ENCODE peak calls at places on chromosomes 12 and 14, in five cellular contexts. R is astrocyte, Z is neural progenitor cell, T is GM23248, Y is H1. K is an unnamed sample.
A peak's percentile ranks its signal among the peaks of the same experiment; 100 is the strongest.

GRCh38 chr12:29516431-29516875 is 19.0 kb upstream of the OVCH1 start:
- DNase-seq in Y (no peak), T (peak; percentile 45), Z (no peak), R (peak; percentile 83), K (no peak)

GRCh38 chr12:6919588-6919987 is 5.2 kb downstream of the ENO2 start:
- DNase-seq in Y (no peak), T (no peak), Z (no peak), R (no peak), K (no peak)

GRCh38 chr12:15677207-15677606 is 112.0 kb downstream of the EPS8 start:
- DNase-seq in R (no peak), Y (no peak), Z (peak; percentile 49), T (no peak), K (no peak)

GRCh38 chr14:54509546-54510501 is at the start of gene CGRRF1:
- DNase-seq in Z (peak; percentile 98), R (peak; percentile 96), Y (peak; percentile 96), T (peak; percentile 99), K (peak; percentile 88)

GRCh38 chr14:103931422-103931821 is 3.2 kb downstream of the TDRD9 start:
- DNase-seq in Z (no peak), Y (no peak), T (no peak), R (no peak), K (no peak)

GRCh38 chr12:74689071-74689655 is 151.5 kb downstream of the ATXN7L3B start:
- DNase-seq in Z (peak; percentile 56), T (peak; percentile 65), R (peak; percentile 38), Y (no peak), K (no peak)

GRCh38 chr14:75521415-75522199 is 662 bp upstream of the BATF start:
- DNase-seq in Z (no peak), T (no peak), R (no peak), Y (no peak), K (peak; percentile 15)

GRCh38 chr12:89492883-89493282 is 31.7 kb downstream of the GALNT4 start:
- DNase-seq in T (no peak), Z (no peak), R (no peak), Y (no peak), K (no peak)

GRCh38 chr12:69977991-69978390 is 153.0 kb downstream of the MYRFL start:
- DNase-seq in Z (no peak), T (no peak), R (no peak), Y (no peak), K (no peak)

GRCh38 chr12:101941306-101942000 is 64.1 kb downstream of the DRAM1 start:
- DNase-seq in Z (no peak), T (peak; percentile 54), Y (no peak), R (no peak), K (no peak)

GRCh38 chr12:115950959-115951358 is 326.5 kb downstream of the MED13L start:
- DNase-seq in Y (no peak), R (no peak), Z (no peak), T (no peak), K (no peak)

GRCh38 chr12:104951759-104952509 is 6.2 kb downstream of the SLC41A2 start:
- DNase-seq in Z (no peak), R (peak; percentile 72), T (peak; percentile 39), Y (no peak), K (no peak)

GRCh38 chr12:27972721-27973120 is at the start of gene PTHLH:
- DNase-seq in R (no peak), Y (no peak), Z (no peak), T (peak; percentile 8), K (no peak)

GRCh38 chr12:49346659-49347306 is at the start of gene DNAJC22:
- DNase-seq in T (peak; percentile 60), Y (no peak), Z (peak; percentile 74), R (no peak), K (no peak)

GRCh38 chr12:9868271-9868815 is 811 bp downstream of the CLEC2B start:
- DNase-seq in T (peak; percentile 19), R (no peak), Z (no peak), Y (no peak), K (no peak)

GRCh38 chr12:62848418-62848817 is 86.5 kb downstream of the PPM1H start:
- DNase-seq in Y (no peak), T (peak; percentile 74), Z (no peak), R (peak; percentile 67), K (no peak)

GRCh38 chr14:63045612-63046320 is 508 bp upstream of the KCNH5 start:
- DNase-seq in T (peak; percentile 36), Y (peak; percentile 44), Z (peak; percentile 96), R (peak; percentile 39), K (no peak)

GRCh38 chr12:133057446-133057845 is 20.1 kb downstream of the ZNF84 start:
- DNase-seq in Z (no peak), Y (no peak), T (peak; percentile 4), R (peak; percentile 12), K (no peak)

GRCh38 chr12:133058203-133059125 is 21.2 kb downstream of the ZNF84 start:
- DNase-seq in T (peak; percentile 5), Z (no peak), R (no peak), Y (no peak), K (no peak)

GRCh38 chr12:133063556-133063955 is 17.2 kb upstream of the ZNF140 start:
- DNase-seq in Z (no peak), T (no peak), Y (no peak), R (no peak), K (no peak)

GRCh38 chr12:133061954-133062353 is 18.8 kb upstream of the ZNF140 start:
- DNase-seq in Y (no peak), R (no peak), Z (no peak), T (no peak), K (no peak)
- H3K9me3 ChIP-seq in Y (peaks cover 91% of the 10 kb centered on the region), R (peaks cover 87% of the 10 kb centered on the region), Z (peaks cover 76% of the 10 kb centered on the region), T (peaks cover 36% of the 10 kb centered on the region), K (peaks cover 97% of the 10 kb centered on the region)

DNA sequence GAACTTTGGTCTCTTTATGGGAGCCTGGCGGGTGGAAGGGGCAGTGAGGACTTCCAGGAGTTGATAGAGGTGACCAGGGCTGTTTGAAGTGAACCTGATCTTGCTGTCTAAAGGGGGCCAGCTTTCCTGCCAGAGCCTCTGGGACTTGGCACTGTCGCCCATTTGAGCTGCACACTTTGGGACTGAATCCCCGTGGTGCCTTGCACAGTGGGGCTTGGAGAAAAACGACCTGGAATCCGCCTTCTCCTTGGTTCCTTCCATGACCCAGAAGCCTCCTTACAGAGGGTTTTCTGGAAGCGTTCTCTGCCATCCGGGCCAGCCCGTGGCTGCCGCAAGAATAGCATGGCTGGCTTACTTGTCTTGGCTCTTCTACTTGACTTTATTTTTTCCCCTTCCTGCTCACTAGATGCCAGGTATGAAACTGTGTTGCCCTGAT is 2.0 kb downstream of the RFLNA start:
- DNase-seq in R (no peak), Z (no peak), T (peak; percentile 22), Y (no peak), K (no peak)
- H3K9ac ChIP-seq in R (peak overlapping the region; percentile 10), Z (no peak overlapping the region), T (no peak overlapping the region), Y (no peak overlapping the region), K (no peak overlapping the region)

GRCh38 chr12:46364300-46364696 is 8.3 kb downstream of the SLC38A2 start:
- DNase-seq in T (no peak), Y (no peak), Z (no peak), R (no peak), K (no peak)
- H3K4me2 ChIP-seq in T (peak overlapping the region; percentile 98), Y (no peak overlapping the region), Z (no peak overlapping the region), R (peak overlapping the region; percentile 38), K (peak overlapping the region; percentile 16)

GRCh38 chr12:61251076-61251475 is 1009.1 kb upstream of the USP15 start:
- DNase-seq in Y (no peak), R (no peak), T (no peak), Z (no peak), K (no peak)
- H3K9me3 ChIP-seq in Y (no peaks in the 10 kb centered on the region), R (no peaks in the 10 kb centered on the region), T (no peaks in the 10 kb centered on the region), Z (no peaks in the 10 kb centered on the region), K (no peaks in the 10 kb centered on the region)

K was measured in DND-41.